ENCODE peak calls at places on chromosomes 1 and 21, in ten cellular contexts. J, Z, L, U, F, O, D, V, C and E are unnamed samples.

GRCh38 chr1:113976609-113977278 is 2.5 kb upstream of the OLFML3 start:
- DNase-seq in O (peak; percentile 3), L (no peak), V (peak; percentile 79), U (no peak), F (no peak), Z (no peak), D (peak; percentile 38), J (no peak), C (no peak), E (no peak)

GRCh38 chr1:73604739-73605138 is 593.2 kb downstream of the LRRIQ3 start:
- DNase-seq in U (no peak), L (no peak), C (no peak), D (no peak), F (no peak), Z (peak; percentile 4), J (no peak), O (no peak), V (peak; percentile 4), E (no peak)

GRCh38 chr1:7476861-7477534 is 294.1 kb upstream of the VAMP3 start:
- DNase-seq in L (no peak), J (no peak), O (no peak), Z (no peak), U (no peak), V (no peak), C (no peak), D (peak; percentile 75), F (no peak), E (no peak)

GRCh38 chr1:167551359-167551758 is 2.2 kb downstream of the CREG1 start:
- DNase-seq in Z (no peak), F (no peak), V (no peak), C (no peak), D (no peak), O (no peak), L (no peak), J (no peak), U (no peak), E (no peak)

GRCh38 chr1:112840631-112841624 is 115.1 kb downstream of the SLC16A1 start:
- DNase-seq in Z (no peak), F (no peak), L (no peak), J (no peak), O (no peak), C (no peak), U (no peak), V (no peak), D (no peak), E (no peak)

GRCh38 chr1:24535021-24535424 is 20.9 kb upstream of the NCMAP start:
- DNase-seq in Z (no peak), C (peak; percentile 31), L (no peak), O (no peak), D (no peak), J (peak; percentile 54), F (no peak), V (peak; percentile 75), U (no peak), E (no peak)

GRCh38 chr1:239833709-239834108 is 258.0 kb upstream of the FMN2 start:
- DNase-seq in Z (no peak), O (no peak), J (no peak), L (no peak), C (no peak), V (no peak), D (no peak), U (no peak), F (no peak), E (no peak)

GRCh38 chr1:180343931-180344406 is 113.9 kb downstream of the LHX4 start:
- DNase-seq in C (peak; percentile 32), U (no peak), V (no peak), F (no peak), J (peak; percentile 82), D (peak; percentile 24), L (no peak), O (no peak), Z (no peak), E (no peak)

GRCh38 chr1:69172003-69173000 is 395.4 kb upstream of the LRRC7 start:
- DNase-seq in V (no peak), F (no peak), J (no peak), U (no peak), Z (no peak), O (no peak), L (no peak), C (no peak), D (no peak), E (no peak)

GRCh38 chr1:41174170-41174569 is 67.9 kb downstream of the SCMH1 start:
- DNase-seq in L (no peak), O (no peak), Z (no peak), V (no peak), F (no peak), J (no peak), D (no peak), U (no peak), C (no peak), E (no peak)

GRCh38 chr1:172745014-172745413 is 86.1 kb downstream of the FASLG start:
- DNase-seq in V (peak; percentile 77), F (no peak), U (peak; percentile 28), Z (peak; percentile 72), J (peak; percentile 26), L (no peak), O (peak; percentile 71), D (peak; percentile 22), C (no peak), E (no peak)

GRCh38 chr1:238674331-238674730 is 712.0 kb upstream of the CHRM3 start:
- DNase-seq in J (no peak), C (no peak), V (no peak), Z (no peak), D (no peak), U (no peak), F (no peak), O (no peak), L (no peak), E (no peak)

GRCh38 chr21:32335601-32336575 is 37.2 kb downstream of the MRAP start:
- DNase-seq in V (no peak), F (no peak), O (no peak), C (no peak), J (no peak), U (no peak), Z (no peak), D (no peak), L (no peak), E (no peak)

GRCh38 chr21:32334980-32335471 is 36.4 kb downstream of the MRAP start:
- DNase-seq in C (no peak), D (no peak), O (no peak), U (no peak), F (no peak), Z (no peak), L (no peak), V (no peak), J (no peak), E (peak; percentile 48)

GRCh38 chr21:32338209-32338921 is 39.7 kb downstream of the MRAP start:
- DNase-seq in Z (no peak), C (no peak), V (no peak), U (no peak), F (no peak), L (no peak), O (no peak), D (no peak), J (no peak), E (no peak)

GRCh38 chr21:32336711-32337110 is 38.1 kb downstream of the MRAP start:
- DNase-seq in V (no peak), D (no peak), U (no peak), O (no peak), C (no peak), Z (no peak), F (no peak), L (no peak), J (no peak), E (no peak)

GRCh38 chr21:32337206-32337605 is 38.6 kb downstream of the MRAP start:
- DNase-seq in U (no peak), Z (no peak), L (no peak), J (no peak), F (no peak), D (no peak), C (no peak), O (no peak), V (no peak), E (no peak)
- H3K36me3 ChIP-seq in U (peaks cover 3% of the 10 kb centered on the region), Z (peaks cover 14% of the 10 kb centered on the region), L (peaks cover 14% of the 10 kb centered on the region), J (peaks cover 10% of the 10 kb centered on the region), F (peaks cover 46% of the 10 kb centered on the region), D (peaks cover 74% of the 10 kb centered on the region), C (peaks cover 97% of the 10 kb centered on the region), O (peaks cover 69% of the 10 kb centered on the region), V (peaks cover 37% of the 10 kb centered on the region), E (peaks cover 89% of the 10 kb centered on the region)

GRCh38 chr21:32624726-32625125 is 12.5 kb upstream of the CFAP298 start:
- DNase-seq in V (no peak), J (no peak), Z (no peak), F (no peak), C (no peak), D (no peak), O (peak; percentile 18), U (no peak), L (no peak), E (no peak)
- TF ChIP-seq POLR2AphosphoS5 in V (no peak), J (no peak), Z (no peak), F (no peak), C (no peak), D (no peak), O (no peak), U (no peak), L (no peak), E (no peak)

DNA sequence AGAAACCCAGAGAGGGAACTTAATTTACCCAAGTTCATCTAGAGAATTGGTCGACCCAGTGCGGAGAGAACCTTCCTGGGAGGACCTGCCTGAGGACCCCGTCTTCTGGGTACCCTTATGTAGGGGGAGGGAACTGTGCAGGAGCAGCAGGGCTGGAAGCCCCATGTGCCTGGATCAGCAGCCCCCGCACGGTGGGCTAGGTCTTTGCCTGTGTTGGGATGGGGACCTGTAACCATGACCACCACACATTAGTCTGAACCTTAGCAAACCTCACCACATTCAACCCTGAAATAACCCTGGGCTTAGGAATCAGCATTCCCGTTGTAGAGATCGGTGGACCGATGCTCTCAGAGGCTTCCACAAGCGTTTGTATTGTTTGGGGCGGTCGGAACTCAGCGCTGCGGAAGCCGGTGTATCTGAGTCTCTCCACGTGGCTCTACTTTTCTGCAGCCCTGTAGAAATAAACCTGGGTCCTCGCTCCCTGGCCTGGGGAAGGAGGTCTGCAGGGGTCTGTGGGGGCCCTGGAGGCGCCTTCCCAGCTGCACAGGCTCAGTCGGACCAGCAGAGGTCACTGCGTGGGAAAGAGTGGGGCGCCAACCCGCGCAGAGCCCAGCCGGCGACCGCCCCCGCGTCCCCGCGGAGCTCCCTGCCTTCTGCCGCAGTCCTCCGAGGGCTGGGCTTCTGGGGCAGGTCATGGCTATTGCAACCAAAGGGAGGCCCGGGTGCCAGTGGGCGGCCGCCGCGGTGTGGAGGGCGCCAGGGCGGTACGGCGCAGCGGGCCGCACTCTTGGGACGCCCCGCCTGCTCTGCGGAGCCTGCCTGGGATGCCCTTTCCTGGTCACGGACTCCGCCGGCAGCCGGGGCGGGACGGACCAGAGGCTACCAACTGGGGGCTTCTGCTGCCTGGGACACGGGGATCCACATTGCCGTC is 36.2 kb upstream of the KCNA10 start:
- DNase-seq in C (peak; percentile 53), F (no peak), D (peak; percentile 89), O (no peak), L (no peak), U (peak; percentile 7), Z (no peak), V (peak; percentile 71), J (peak; percentile 36), E (no peak)
- H3K4me3 ChIP-seq in C (peak overlapping the region; percentile 43), F (peak overlapping the region; percentile 46), D (peak overlapping the region; percentile 44), O (no peak overlapping the region), L (peak overlapping the region; percentile 46), U (peak overlapping the region; percentile 28), Z (peak overlapping the region; percentile 26), V (peak overlapping the region; percentile 64), J (peak overlapping the region; percentile 46), E (peak overlapping the region; percentile 43)

DNA sequence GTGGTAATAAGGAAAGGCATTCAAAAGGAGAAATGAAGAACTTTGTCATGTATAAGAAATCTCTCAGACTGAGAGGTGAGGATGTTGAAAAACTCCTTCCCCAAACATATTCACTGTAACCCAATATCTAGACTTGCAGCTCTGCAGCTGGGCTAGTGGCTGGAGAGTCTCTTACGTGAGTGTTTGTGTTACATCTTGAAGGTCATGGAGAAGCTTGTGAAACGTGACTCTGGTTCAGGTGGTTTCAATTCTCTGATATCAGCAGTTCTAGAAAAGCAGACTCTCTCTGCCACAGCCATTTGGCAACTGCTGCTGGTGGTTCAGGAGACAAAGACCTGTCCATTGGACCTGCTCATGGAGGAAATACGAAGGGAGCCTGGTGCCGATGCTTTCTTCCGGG is 55.0 kb upstream of the EPHA8 start:
- DNase-seq in V (no peak), Z (no peak), L (no peak), F (no peak), D (no peak), O (no peak), U (no peak), J (no peak), C (no peak), E (no peak)
- H3K36me3 ChIP-seq in V (peaks cover 42% of the 10 kb centered on the region), Z (peaks cover 35% of the 10 kb centered on the region), L (peaks cover 12% of the 10 kb centered on the region), F (peaks cover 49% of the 10 kb centered on the region), D (peaks cover 18% of the 10 kb centered on the region), O (peaks cover 21% of the 10 kb centered on the region), U (peaks cover 3% of the 10 kb centered on the region), J (peaks cover 41% of the 10 kb centered on the region), C (peaks cover 76% of the 10 kb centered on the region), E (peaks cover 81% of the 10 kb centered on the region)